ENCODE peak calls at places on chromosomes 1 and 21, in four cellular contexts. J is K562, N is HepG2, M is GM12878. X is an unnamed sample.

GRCh38 chr1:204923209-204923608 is 52.5 kb downstream of the NFASC start:
- DNase-seq in N (no peak), J (no peak), M (no peak), X (no peak)

GRCh38 chr1:19533626-19534025 is 48.3 kb upstream of the CAPZB start:
- DNase-seq in N (no peak), J (no peak), M (no peak), X (no peak)

GRCh38 chr21:44294391-44295162 is 5.3 kb upstream of the PFKL start:
- DNase-seq in M (no peak), N (no peak), J (no peak), X (no peak)

GRCh38 chr1:174191255-174191906 is 32.1 kb downstream of the RABGAP1L start:
- DNase-seq in M (no peak), N (no peak), J (no peak), X (no peak)

GRCh38 chr1:8938232-8939117 is 7.2 kb upstream of the CA6 start:
- DNase-seq in M (no peak), J (no peak), N (no peak), X (no peak)

GRCh38 chr1:185860876-185861275 is 126.7 kb downstream of the HMCN1 start:
- DNase-seq in N (no peak), M (no peak), J (no peak), X (no peak)

GRCh38 chr1:20983297-20983889 is 193.3 kb downstream of the EIF4G3 start:
- DNase-seq in M (no peak), J (no peak), N (no peak), X (no peak)

GRCh38 chr1:62362061-62362951 is 43.1 kb upstream of the KANK4 start:
- DNase-seq in N (no peak), J (no peak), M (no peak), X (no peak)

GRCh38 chr1:49163041-49163440 is 386.4 kb upstream of the BEND5 start:
- DNase-seq in N (no peak), M (no peak), J (no peak), X (no peak)

GRCh38 chr1:205729945-205730610 is 19.9 kb downstream of the NUCKS1 start:
- DNase-seq in M (no peak), J (no peak), N (no peak), X (no peak)

GRCh38 chr21:41480086-41480690 is 27.8 kb downstream of the TMPRSS2 start:
- DNase-seq in J (no peak), M (no peak), N (no peak), X (no peak)

GRCh38 chr1:33334081-33334552 is 13.2 kb upstream of the A3GALT2 start:
- DNase-seq in N (peak), J (no peak), M (no peak), X (no peak)

GRCh38 chr1:186057086-186057485 is 318.0 kb downstream of the TPR start:
- DNase-seq in N (no peak), M (no peak), J (no peak), X (no peak)

GRCh38 chr21:45032977-45033705 is 41.2 kb upstream of the ADARB1 start:
- DNase-seq in N (no peak), J (no peak), M (no peak), X (no peak)

GRCh38 chr1:180211860-180212229 is 18.2 kb upstream of the LHX4 start:
- DNase-seq in N (no peak), J (no peak), M (no peak), X (no peak)

GRCh38 chr1:198535631-198536030 is 4.8 kb downstream of the ATP6V1G3 start:
- DNase-seq in J (no peak), M (no peak), N (no peak), X (no peak)

GRCh38 chr1:41013812-41014211 is 7.7 kb downstream of the SLFNL1 start:
- DNase-seq in J (no peak), M (no peak), N (no peak), X (no peak)
- TF ChIP-seq FOXK2 in J (no peak), M (no peak), N (no peak), X (no peak)

GRCh38 chr1:192442736-192443135 is 125.9 kb downstream of the RGS21 start:
- DNase-seq in J (no peak), M (no peak), N (no peak), X (no peak)

GRCh38 chr1:192445849-192446489 is 129.2 kb downstream of the RGS21 start:
- DNase-seq in M (no peak), N (peak), J (peak), X (no peak)

GRCh38 chr1:192443616-192444015 is 126.8 kb downstream of the RGS21 start:
- DNase-seq in J (no peak), N (no peak), M (no peak), X (no peak)

GRCh38 chr1:192445243-192445642 is 128.5 kb downstream of the RGS21 start:
- DNase-seq in J (no peak), M (no peak), N (no peak), X (no peak)

DNA sequence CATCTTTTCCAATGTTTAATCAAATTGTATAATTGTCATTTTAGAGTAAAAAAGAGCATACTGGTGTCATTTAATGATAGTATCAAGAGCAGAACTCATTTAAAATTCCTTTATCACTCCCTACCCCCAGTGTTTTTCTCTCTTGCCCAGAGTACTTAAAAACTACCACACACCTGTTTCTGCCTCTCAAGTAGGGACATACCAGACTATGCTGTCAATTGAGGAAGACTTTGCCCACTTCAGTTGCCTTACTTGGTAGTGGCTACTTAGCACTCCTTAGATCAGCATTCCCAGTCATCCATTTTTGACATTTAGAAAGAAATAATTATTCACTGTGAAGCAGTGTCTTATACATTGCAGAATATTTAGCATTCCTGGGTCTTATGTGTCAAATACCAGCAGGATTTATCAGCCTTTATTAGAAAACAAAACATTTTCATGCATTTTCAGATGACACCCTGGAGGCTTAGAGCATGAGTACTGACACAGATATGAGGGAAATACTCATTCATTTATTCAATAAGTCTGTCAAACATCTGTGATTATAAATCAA is 127.5 kb upstream of the RGS1 start:
- DNase-seq in N (no peak), M (no peak), J (no peak), X (no peak)
- TF ChIP-seq BHLHE40 in N (no peak), M (no peak), J (no peak), X (no peak)

GRCh38 chr1:27147842-27148518 is 6.9 kb downstream of the SLC9A1 start:
- DNase-seq in N (no peak), J (no peak), M (no peak), X (no peak)

GRCh38 chr1:27144349-27144748 is 10.6 kb downstream of the SLC9A1 start:
- DNase-seq in M (no peak), J (no peak), N (no peak), X (no peak)

GRCh38 chr1:27144920-27145661 is 9.8 kb downstream of the SLC9A1 start:
- DNase-seq in N (no peak), J (no peak), M (no peak), X (no peak)

GRCh38 chr1:27143408-27143807 is 11.5 kb downstream of the SLC9A1 start:
- DNase-seq in N (no peak), J (peak), M (no peak), X (no peak)

GRCh38 chr1:27145934-27146354 is 9.0 kb downstream of the SLC9A1 start:
- DNase-seq in M (no peak), N (no peak), J (peak), X (no peak)
- TF ChIP-seq FOXK2 in M (no peak), N (no peak), J (no peak), X (no peak)

DNA sequence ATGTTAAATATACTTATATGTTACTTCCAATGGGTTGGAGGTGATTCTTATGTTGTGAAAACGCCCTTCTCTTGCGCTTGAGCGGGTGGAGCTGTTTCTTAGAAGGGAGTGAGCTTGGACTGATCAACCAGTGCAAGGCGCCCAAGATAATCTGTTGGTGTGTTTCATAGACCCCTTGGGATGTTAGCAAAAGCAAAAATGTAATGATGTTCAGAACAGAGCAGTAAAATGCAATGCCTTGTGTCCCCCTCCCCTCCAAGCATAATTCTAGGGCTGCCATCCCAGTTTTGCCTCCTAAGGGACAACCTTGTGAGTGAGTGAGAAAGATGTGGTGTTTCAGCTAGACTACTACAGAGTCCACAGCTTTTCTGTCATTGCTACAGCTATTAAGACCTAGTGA is 6.2 kb upstream of the CD34 start:
- DNase-seq in M (no peak), J (no peak), N (no peak), X (no peak)
- TF ChIP-seq BHLHE40 in M (no peak), J (no peak), N (no peak), X (no peak)

GRCh38 chr1:39574646-39575045 is 1.9 kb downstream of the PABPC4 start:
- DNase-seq in N (peak), J (no peak), M (no peak), X (peak)
- TF ChIP-seq FOXK2 in N (no peak), J (no peak), M (no peak), X (no peak)

GRCh38 chr21:32364387-32364786 is 28.4 kb downstream of the URB1 start:
- DNase-seq in M (no peak), N (peak), J (no peak), X (no peak)
- TF ChIP-seq BHLHE40 in M (no peak), N (peak), J (no peak), X (no peak)

DNA sequence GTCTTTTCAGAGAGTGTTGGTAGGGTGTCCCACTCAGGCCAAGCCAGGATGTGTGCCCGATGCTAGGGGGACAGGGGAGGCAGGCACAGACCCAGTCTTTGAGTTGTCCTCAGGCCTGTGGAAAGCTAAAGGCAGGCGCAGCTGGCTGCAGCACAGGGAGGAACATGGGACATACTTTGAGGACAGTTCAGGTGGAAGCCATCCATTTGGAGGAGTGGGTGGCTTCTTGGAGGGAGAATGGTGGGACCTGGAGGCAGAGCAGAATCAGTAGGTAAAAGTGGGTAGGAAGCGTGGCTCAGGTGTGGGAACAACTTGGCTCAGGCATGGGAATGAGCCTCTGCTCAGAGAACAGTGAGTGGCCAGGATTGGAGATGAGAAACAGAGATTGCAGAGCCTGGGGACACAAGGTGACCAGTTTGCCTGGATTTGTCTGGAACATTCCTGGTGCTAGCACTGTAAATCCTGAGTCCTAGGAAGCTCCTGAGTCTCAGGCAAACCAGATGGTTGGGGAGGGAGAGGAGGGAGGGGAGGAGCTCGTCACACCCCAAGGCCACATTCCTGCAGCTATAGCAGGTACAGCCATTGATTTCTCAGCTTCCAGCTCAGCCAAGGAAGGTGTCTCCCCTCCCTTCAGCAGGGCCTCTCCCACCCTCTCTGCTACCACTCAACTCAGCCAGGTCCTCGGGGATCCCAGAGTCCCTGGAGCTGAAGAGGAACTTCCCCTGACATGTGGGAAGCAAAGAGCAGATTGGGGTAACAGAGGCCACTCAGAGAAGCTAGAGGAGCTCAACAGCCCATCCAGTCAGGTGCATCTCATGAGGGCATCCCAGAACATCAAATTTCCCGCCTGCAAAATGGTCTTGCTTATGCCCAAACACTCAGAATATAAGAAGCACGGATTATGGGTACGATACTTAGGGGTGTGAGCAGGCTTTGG is 65.2 kb upstream of the TINAGL1 start:
- DNase-seq in J (no peak), M (no peak), N (peak), X (no peak)
- TF ChIP-seq FOXK2 in J (no peak), M (no peak), N (no peak), X (no peak)